ENCODE peak calls at places on chromosomes 13 and 19, in six cellular contexts. A, B, D, U, K and N are unnamed samples.

GRCh38 chr19:5479958-5480357 is 24.7 kb downstream of the ZNRF4 start:
- DNase-seq in K (no peak), D (no peak), A (no peak), U (no peak), B (no peak), N (no peak)

GRCh38 chr13:67147257-67148218 is 82.6 kb downstream of the PCDH9 start:
- DNase-seq in K (no peak), B (no peak), A (no peak), D (no peak), U (peak), N (no peak)

GRCh38 chr13:92739306-92739818 is 487.2 kb upstream of the GPC6 start:
- DNase-seq in B (no peak), D (no peak), K (no peak), A (no peak), U (peak), N (no peak)

GRCh38 chr19:39307233-39307821 is 11.1 kb downstream of the IFNL1 start:
- DNase-seq in A (no peak), B (no peak), D (no peak), U (no peak), K (no peak), N (no peak)

GRCh38 chr19:49064768-49065611 is at the start of gene NTF4:
- DNase-seq in A (no peak), U (no peak), K (no peak), B (no peak), D (no peak), N (no peak)

GRCh38 chr13:98556968-98557591 is 19.8 kb downstream of the STK24 start:
- DNase-seq in D (no peak), B (no peak), U (no peak), K (no peak), A (peak), N (no peak)

GRCh38 chr19:11279505-11280236 is 16.3 kb upstream of the TSPAN16 start:
- DNase-seq in B (peak), U (no peak), A (peak), K (no peak), D (peak), N (no peak)

GRCh38 chr13:101360525-101360924 is 55.8 kb downstream of the NALCN start:
- DNase-seq in A (no peak), D (no peak), U (no peak), B (no peak), K (no peak), N (no peak)

GRCh38 chr19:29547361-29547960 is 21.7 kb downstream of the VSTM2B start:
- DNase-seq in B (no peak), U (no peak), K (no peak), A (no peak), D (no peak), N (no peak)

GRCh38 chr13:29849731-29850212 is 645 bp downstream of the UBL3 start:
- DNase-seq in U (peak), D (peak), K (no peak), A (peak), B (peak), N (peak)

GRCh38 chr19:17889609-17890214 is 18.0 kb downstream of the SLC5A5 start:
- DNase-seq in B (no peak), A (no peak), U (peak), K (no peak), D (no peak), N (no peak)

GRCh38 chr13:20118268-20119140 is 42.3 kb downstream of the GJA3 start:
- DNase-seq in K (peak), A (no peak), B (no peak), D (peak), U (peak), N (peak)

GRCh38 chr13:24680258-24680920 is at the start of gene ATP12A:
- DNase-seq in K (no peak), D (peak), A (no peak), U (no peak), B (no peak), N (no peak)

GRCh38 chr13:29993196-29993595 is 142.8 kb upstream of the UBL3 start:
- DNase-seq in U (no peak), D (no peak), A (no peak), B (no peak), K (no peak), N (no peak)

GRCh38 chr19:38111898-38112297 is 112.1 kb downstream of the DPF1 start:
- DNase-seq in U (no peak), A (no peak), D (no peak), K (no peak), B (no peak), N (no peak)

GRCh38 chr19:32969549-32969948 is 2.2 kb downstream of the CEP89 start:
- DNase-seq in B (no peak), A (no peak), K (no peak), D (no peak), U (no peak), N (no peak)

GRCh38 chr13:64482373-64482772 is 2747.8 kb downstream of the PCDH9 start:
- DNase-seq in K (no peak), U (no peak), B (no peak), D (no peak), A (no peak), N (no peak)

GRCh38 chr13:113724780-113725315 is 34.2 kb upstream of the TMEM255B start:
- DNase-seq in A (peak), K (peak), B (peak), D (peak), U (peak), N (peak)

GRCh38 chr19:43525836-43526771 is 897 bp downstream of the ETHE1 start:
- DNase-seq in U (no peak), B (no peak), K (no peak), A (no peak), D (peak), N (peak)

GRCh38 chr19:44602071-44602470 is 11.3 kb upstream of the IGSF23 start:
- DNase-seq in U (no peak), B (no peak), A (no peak), K (no peak), D (no peak), N (no peak)

GRCh38 chr13:71320452-71320851 is 546.6 kb downstream of the DACH1 start:
- DNase-seq in U (peak), D (no peak), B (no peak), A (no peak), K (no peak), N (no peak)

GRCh38 chr13:105572401-105572800 is 963.1 kb downstream of the EFNB2 start:
- DNase-seq in B (no peak), K (no peak), D (no peak), U (peak), A (no peak), N (no peak)

GRCh38 chr19:23762884-23763711 is 4.4 kb upstream of the ZNF681 start:
- DNase-seq in D (peak), U (peak), A (peak), B (peak), K (peak), N (peak)

GRCh38 chr13:107117327-107118012 is 549.5 kb upstream of the ARGLU1 start:
- DNase-seq in U (no peak), K (no peak), D (no peak), B (no peak), A (no peak), N (no peak)

DNA sequence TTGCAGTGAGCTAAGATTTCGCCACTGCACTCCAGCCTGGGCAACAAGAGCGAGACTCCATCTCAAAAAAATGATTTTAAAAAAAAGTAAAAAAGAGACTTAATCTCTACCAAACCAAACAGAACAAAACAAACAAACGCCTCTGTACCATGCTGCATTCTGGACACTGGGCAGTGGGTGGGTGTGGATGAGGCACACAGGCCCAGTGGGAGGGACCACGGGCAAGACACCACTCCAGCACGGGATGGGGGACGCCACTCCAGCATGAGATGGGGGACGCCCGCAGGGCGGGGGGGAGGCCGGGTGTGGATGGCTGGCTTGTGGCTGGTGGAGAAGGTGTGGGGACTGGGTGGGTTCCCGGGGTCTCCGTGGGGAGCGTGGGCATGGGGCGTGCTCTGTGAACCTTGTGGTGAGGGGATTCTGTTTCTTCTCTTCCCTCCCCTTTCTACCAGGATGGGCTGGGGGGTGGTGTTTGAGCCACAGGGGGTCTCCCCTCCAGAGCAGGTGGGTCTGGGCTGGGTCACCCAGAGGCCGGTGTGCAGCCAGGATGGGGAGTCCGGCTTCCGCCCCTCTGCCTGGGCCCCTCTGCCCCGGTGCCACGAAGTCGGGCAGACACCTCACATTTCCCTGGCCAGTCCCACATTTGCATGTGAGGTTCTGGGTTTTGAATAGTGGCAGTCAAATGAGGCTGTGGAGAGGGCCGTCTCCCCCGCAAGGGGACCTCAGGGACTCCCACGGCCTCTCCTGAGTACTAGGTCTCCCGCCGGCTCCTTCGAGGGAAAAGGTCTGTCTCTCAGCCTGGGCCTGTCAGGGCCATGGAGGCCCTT is 23.9 kb upstream of the MATK start:
- DNase-seq in A (peak), K (no peak), D (no peak), U (no peak), B (no peak), N (no peak)
- H3K27ac ChIP-seq in A (no peak), K (no peak), D (no peak), U (no peak), B (peak), N (no peak)

GRCh38 chr13:40345654-40346372 is 320.6 kb downstream of the FOXO1 start:
- DNase-seq in K (no peak), A (no peak), D (no peak), U (no peak), B (no peak), N (no peak)

GRCh38 chr13:40344270-40345148 is 321.9 kb downstream of the FOXO1 start:
- DNase-seq in B (no peak), U (peak), D (no peak), A (no peak), K (no peak), N (no peak)

GRCh38 chr13:40346592-40346991 is 319.8 kb downstream of the FOXO1 start:
- DNase-seq in U (no peak), D (no peak), K (no peak), A (no peak), B (no peak), N (no peak)

GRCh38 chr13:40343550-40344269 is 322.7 kb downstream of the FOXO1 start:
- DNase-seq in B (no peak), U (peak), A (no peak), D (no peak), K (no peak), N (no peak)

DNA sequence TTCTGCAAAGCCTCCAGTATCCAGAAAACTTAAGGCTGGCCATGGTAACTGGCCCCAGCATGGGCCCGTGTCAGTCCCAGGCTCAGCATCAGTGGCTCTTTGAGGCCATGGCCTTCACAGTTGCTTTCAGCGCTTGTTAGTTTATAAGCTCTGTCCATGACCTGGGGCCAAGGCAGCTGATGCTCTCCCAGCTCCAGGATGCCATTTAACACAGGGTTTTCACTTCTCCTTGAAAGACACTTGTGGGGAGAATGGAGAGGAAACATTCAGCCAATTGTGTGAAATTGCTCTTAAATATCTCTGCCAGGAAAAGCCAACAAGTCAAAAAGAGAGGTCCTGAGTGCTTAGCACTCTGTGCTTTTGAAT is 321.3 kb downstream of the FOXO1 start:
- DNase-seq in B (no peak), K (no peak), U (no peak), A (no peak), D (no peak), N (no peak)
- H3K27ac ChIP-seq in B (no peak), K (no peak), U (no peak), A (no peak), D (no peak), N (no peak)

GRCh38 chr13:32495429-32495828 is 43.2 kb downstream of the N4BP2L2 start:
- DNase-seq in K (no peak), A (no peak), D (no peak), B (no peak), U (no peak), N (no peak)
- H3K27ac ChIP-seq in K (no peak), A (no peak), D (no peak), B (no peak), U (no peak), N (no peak)

GRCh38 chr13:110221331-110221730 is 85.6 kb downstream of the COL4A1 start:
- DNase-seq in D (no peak), A (no peak), B (no peak), U (peak), K (no peak), N (no peak)
- H3K27ac ChIP-seq in D (no peak), A (no peak), B (no peak), U (peak), K (peak), N (no peak)

DNA sequence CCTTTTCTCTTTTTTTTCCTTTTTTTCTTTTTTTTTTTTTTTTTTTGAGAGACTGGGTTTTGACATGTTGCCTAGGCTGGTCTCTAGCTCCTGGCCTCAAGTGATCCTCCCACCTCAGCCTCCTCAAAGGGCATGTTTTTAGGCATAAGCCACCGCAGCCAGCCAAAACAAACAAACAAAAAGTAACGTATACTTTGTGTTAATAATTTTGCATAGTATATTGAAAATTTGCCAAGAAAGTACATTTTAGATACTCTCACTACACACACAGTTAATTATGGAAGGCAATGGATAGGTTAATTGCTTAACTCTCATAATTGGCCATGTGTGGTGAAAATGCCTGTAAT is 1.6 kb upstream of the RAB11B start:
- DNase-seq in A (no peak), K (no peak), U (no peak), B (no peak), D (no peak), N (no peak)
- H3K27ac ChIP-seq in A (no peak), K (no peak), U (no peak), B (no peak), D (no peak), N (no peak)

GRCh38 chr19:16828990-16829821 is at the start of gene SIN3B:
- DNase-seq in B (peak), K (peak), D (peak), A (peak), U (peak), N (peak)

GRCh38 chr19:16831531-16831930 is 2.3 kb downstream of the SIN3B start:
- DNase-seq in A (no peak), B (no peak), U (no peak), K (peak), D (no peak), N (no peak)

GRCh38 chr19:16825312-16826168 is 3.7 kb upstream of the SIN3B start:
- DNase-seq in B (no peak), D (no peak), A (no peak), K (peak), U (peak), N (no peak)

GRCh38 chr19:16830679-16831078 is 1.5 kb downstream of the SIN3B start:
- DNase-seq in B (no peak), A (no peak), D (no peak), K (no peak), U (peak), N (no peak)

DNA sequence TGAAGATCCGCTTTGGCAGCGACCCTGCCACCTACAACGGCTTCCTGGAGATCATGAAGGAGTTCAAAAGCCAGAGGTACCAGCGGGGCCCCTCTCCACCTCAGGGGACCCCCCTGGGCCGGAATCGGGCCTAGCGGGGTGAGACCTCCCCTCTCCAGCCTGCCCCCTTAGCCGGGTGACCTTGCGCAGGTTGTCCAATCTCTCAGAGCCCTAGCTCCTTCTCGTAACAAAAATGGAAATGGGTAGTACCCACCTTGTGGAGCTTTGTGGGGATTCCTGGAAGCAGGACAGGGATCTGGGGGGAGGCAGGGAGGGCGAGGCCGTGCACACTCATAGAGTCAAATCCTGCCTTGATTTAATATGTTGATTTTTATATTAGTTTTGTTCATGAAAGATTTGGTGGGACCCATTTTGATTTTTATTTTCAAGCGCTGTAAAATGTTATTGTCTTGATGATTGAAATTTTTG is 658 bp downstream of the SIN3B start:
- DNase-seq in B (no peak), A (no peak), D (no peak), U (no peak), K (no peak), N (no peak)
- H3K27ac ChIP-seq in B (peak), A (peak), D (peak), U (peak), K (peak), N (peak)